ENCODE peak calls at places on chromosomes 2 and 18, in four cellular contexts. Q, N, I and T are unnamed samples.

GRCh38 chr2:7405861-7406715 is 488.9 kb downstream of the RNF144A start:
- DNase-seq in Q (no peak), N (no peak), I (no peak), T (no peak)

GRCh38 chr18:48045744-48046143 is 115.3 kb upstream of the SMAD2 start:
- DNase-seq in Q (no peak), N (no peak), I (no peak), T (no peak)

GRCh38 chr2:25332571-25332970 is 9.2 kb downstream of the DNMT3A start:
- DNase-seq in Q (no peak), N (no peak), I (no peak), T (no peak)

GRCh38 chr2:64467463-64467843 is 13.5 kb downstream of the LGALSL start:
- DNase-seq in Q (no peak), N (no peak), I (no peak), T (no peak)

GRCh38 chr2:9274701-9275343 is 68.2 kb downstream of the ASAP2 start:
- DNase-seq in Q (no peak), N (no peak), I (no peak), T (no peak)

GRCh38 chr2:181900007-181900651 is 8.6 kb downstream of the ITPRID2 start:
- DNase-seq in Q (peak), N (no peak), I (no peak), T (no peak)

GRCh38 chr18:55763298-55763697 is 175.3 kb upstream of the TCF4 start:
- DNase-seq in Q (no peak), N (no peak), I (no peak), T (no peak)

GRCh38 chr2:184599054-184599874 is 935 bp downstream of the ZNF804A start:
- DNase-seq in Q (no peak), N (no peak), I (no peak), T (no peak)

GRCh38 chr2:204982303-204982702 is 437.0 kb downstream of the PARD3B start:
- DNase-seq in Q (no peak), N (no peak), I (no peak), T (no peak)

GRCh38 chr2:62149708-62150107 is 46.2 kb upstream of the B3GNT2 start:
- DNase-seq in Q (no peak), N (no peak), I (no peak), T (no peak)

GRCh38 chr2:219912530-219912929 is 285.1 kb downstream of the SLC4A3 start:
- DNase-seq in Q (no peak), N (no peak), I (no peak), T (no peak)

GRCh38 chr2:176122633-176123482 is at the start of gene HOXD9:
- DNase-seq in Q (no peak), N (no peak), I (no peak), T (no peak)

GRCh38 chr2:179837408-179837807 is 24.0 kb downstream of the ZNF385B start:
- DNase-seq in Q (peak), N (no peak), I (no peak), T (no peak)

GRCh38 chr2:120691410-120691809 is 44.3 kb upstream of the GLI2 start:
- DNase-seq in Q (no peak), N (no peak), I (no peak), T (no peak)

GRCh38 chr18:52451252-52451651 is 111.3 kb downstream of the DCC start:
- DNase-seq in Q (no peak), N (no peak), I (no peak), T (no peak)

GRCh38 chr2:147165682-147166081 is 679.1 kb upstream of the ACVR2A start:
- DNase-seq in Q (no peak), N (no peak), I (no peak), T (no peak)

GRCh38 chr2:127193164-127193947 is 26.7 kb downstream of the CYP27C1 start:
- DNase-seq in Q (no peak), N (no peak), I (no peak), T (no peak)

GRCh38 chr18:62505669-62506494 is 16.9 kb upstream of the ZCCHC2 start:
- DNase-seq in Q (no peak), N (peak), I (no peak), T (peak)

GRCh38 chr2:15506231-15506819 is 54.8 kb downstream of the NBAS start:
- DNase-seq in Q (no peak), N (no peak), I (no peak), T (no peak)

GRCh38 chr18:37426536-37427080 is 139.0 kb downstream of the CELF4 start:
- DNase-seq in Q (no peak), N (no peak), I (no peak), T (no peak)

GRCh38 chr2:168422584-168422983 is 33.5 kb upstream of the CERS6 start:
- DNase-seq in Q (no peak), N (peak), I (no peak), T (no peak)

GRCh38 chr2:158034198-158034831 is 67.4 kb upstream of the UPP2 start:
- DNase-seq in Q (peak), N (no peak), I (no peak), T (peak)

GRCh38 chr18:48766025-48766424 is 184.7 kb downstream of the SMAD7 start:
- DNase-seq in Q (no peak), N (no peak), I (no peak), T (no peak)

GRCh38 chr2:224078656-224079055 is 39.6 kb upstream of the SERPINE2 start:
- DNase-seq in Q (no peak), N (no peak), I (no peak), T (no peak)

GRCh38 chr18:59376351-59376935 is 17.4 kb upstream of the LMAN1 start:
- DNase-seq in Q (no peak), N (no peak), I (no peak), T (no peak)

GRCh38 chr2:42926438-42927333 is 134.3 kb upstream of the HAAO start:
- DNase-seq in Q (peak), N (no peak), I (no peak), T (no peak)

GRCh38 chr18:57002627-57003026 is 144.3 kb upstream of the BOD1L2 start:
- DNase-seq in Q (peak), N (no peak), I (no peak), T (no peak)

GRCh38 chr2:118667366-118667765 is 180.1 kb downstream of the EN1 start:
- DNase-seq in Q (no peak), N (no peak), I (no peak), T (no peak)
- TF ChIP-seq TAF1 in Q (no peak), N (no peak), I (no peak), T (no peak)

GRCh38 chr2:74619651-74620297 is 28.4 kb downstream of the M1AP start:
- DNase-seq in Q (no peak), N (peak), I (no peak), T (no peak)
- TF ChIP-seq POLR2A in Q (no peak), N (no peak), I (no peak), T (no peak)

GRCh38 chr2:67486041-67486796 is 89.1 kb downstream of the ETAA1 start:
- DNase-seq in Q (no peak), N (no peak), I (no peak), T (no peak)
- TF ChIP-seq TAF1 in Q (no peak), N (no peak), I (no peak), T (no peak)

DNA sequence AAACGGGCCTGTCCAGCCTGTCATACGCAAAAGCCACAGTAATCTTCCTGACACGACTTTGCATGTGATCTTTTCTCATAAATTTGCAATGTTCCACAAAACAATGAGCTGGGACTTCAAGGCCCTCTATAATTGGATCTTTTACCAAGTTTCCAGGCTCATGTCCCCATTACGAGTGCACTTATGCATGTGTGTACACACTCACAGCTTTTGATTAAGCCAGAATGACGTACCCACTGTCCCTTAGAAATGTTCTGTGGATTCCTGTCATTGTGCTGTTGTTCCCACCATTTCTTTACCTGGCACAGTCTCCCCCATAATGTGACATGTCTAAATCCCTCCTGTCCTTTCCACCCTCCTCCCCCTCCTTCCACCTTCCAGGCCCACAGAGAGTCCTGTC is 19.7 kb upstream of the TMEM247 start:
- DNase-seq in Q (no peak), N (no peak), I (no peak), T (no peak)
- TF ChIP-seq POLR2A in Q (no peak), N (no peak), I (no peak), T (no peak)

GRCh38 chr2:937530-937929 is 13.1 kb upstream of the SNTG2 start:
- DNase-seq in Q (no peak), N (no peak), I (no peak), T (no peak)

GRCh38 chr2:939936-940620 is 10.6 kb upstream of the SNTG2 start:
- DNase-seq in Q (no peak), N (no peak), I (no peak), T (no peak)

GRCh38 chr2:942775-943460 is 7.7 kb upstream of the SNTG2 start:
- DNase-seq in Q (no peak), N (no peak), I (no peak), T (no peak)

GRCh38 chr2:941811-942360 is 8.8 kb upstream of the SNTG2 start:
- DNase-seq in Q (no peak), N (no peak), I (no peak), T (no peak)

DNA sequence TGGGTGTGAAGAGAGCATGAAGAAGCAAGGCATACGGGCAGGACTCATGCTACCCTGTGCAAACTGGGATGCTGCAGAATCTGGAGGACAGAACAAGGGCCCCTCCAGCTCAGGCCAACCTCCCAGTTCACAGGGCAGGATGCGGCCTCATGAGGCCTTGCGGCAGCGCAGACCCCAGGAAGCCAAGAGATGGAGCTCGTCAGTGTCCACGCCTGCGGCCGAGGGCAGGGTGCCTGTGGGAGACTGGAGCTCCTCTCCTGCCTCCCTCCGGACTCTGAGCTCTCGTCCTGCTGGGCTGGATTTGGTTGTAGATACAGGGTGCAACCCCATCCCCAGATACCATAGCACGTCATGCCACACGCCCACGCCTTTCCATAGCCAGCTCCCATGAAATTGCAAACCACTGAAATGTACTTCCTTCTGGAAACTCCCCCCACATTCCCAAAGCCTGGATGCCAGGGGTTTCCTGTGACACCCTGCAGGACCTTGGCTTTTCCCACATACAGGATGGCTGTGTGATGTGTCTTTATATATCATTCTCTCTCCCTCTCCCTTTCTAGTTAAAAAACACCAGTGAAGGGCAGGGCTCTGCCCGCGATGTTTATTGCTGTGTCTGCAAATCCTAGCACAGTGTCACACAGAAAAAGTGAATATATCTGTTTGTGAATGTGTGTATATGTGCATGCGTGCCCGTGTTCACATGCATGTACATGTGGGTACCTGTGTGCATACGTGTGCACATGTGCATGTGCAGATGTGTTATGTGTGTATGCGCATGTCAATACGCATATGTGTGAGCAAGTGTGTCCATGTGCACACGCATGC is 12.3 kb upstream of the SNTG2 start:
- DNase-seq in Q (no peak), N (no peak), I (no peak), T (no peak)
- TF ChIP-seq TAF1 in Q (no peak), N (no peak), I (no peak), T (no peak)

DNA sequence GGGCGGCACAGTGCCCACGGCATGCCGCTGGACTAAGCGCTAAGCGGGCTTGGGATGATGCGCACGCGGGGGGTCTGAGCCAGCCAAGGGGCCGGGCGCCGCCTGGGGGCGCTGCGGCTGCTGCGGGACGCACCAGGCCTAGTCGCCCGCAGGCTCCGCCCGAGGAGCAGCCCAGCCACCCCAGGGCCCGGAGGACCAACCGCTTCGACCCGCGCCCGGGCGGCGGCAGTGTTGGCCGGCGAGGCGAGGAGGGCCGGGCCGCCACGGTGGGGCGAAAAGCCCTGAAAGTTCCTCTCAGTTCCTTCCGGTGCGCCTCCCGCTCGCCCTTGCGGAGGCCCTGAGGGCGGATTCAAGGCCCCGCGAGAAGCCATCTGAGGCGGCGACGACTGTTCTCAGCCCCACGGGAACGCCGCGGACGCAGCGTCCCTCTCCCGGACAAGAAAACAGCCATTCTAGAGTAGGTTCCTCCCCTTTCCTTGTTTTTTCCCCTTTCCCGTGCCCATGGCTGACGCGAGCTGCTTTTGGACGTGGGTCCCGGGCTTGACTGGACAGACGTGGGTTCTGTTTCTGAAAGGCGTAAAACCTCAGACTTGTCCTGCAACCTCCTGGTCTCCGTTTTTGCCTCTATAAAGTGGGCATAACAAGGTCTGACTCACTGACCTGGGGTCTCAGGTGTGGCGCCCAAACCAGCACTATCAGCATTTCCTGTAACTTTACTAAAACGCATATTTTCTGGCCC is at the start of gene ANKAR:
- DNase-seq in Q (peak), N (peak), I (peak), T (peak)
- TF ChIP-seq POLR2A in Q (peak), N (peak), I (peak), T (peak)